ENCODE peak calls at places on chromosomes 6 and 20, in ten cellular contexts. I is fibroblast of lung, M is ovary, U is gastrocnemius medialis, K is MM.1S, B is RWPE1, Q is A673, J is breast epithelium, R is HCT116, F is kidney. V is an unnamed sample.

GRCh38 chr20:51631011-51631950 is 88.8 kb upstream of the NFATC2 start:
- DNase-seq in B (peak), R (peak), M (peak), Q (peak), J (no peak), F (peak), K (no peak), U (peak), I (peak), V (peak)

GRCh38 chr6:136889271-136890193 is 32.6 kb upstream of the SLC35D3 start:
- DNase-seq in K (no peak), Q (peak), I (no peak), F (no peak), U (no peak), B (no peak), R (no peak), J (no peak), M (no peak), V (no peak)

GRCh38 chr20:32792316-32792715 is 27.4 kb upstream of the MAPRE1 start:
- DNase-seq in R (no peak), B (no peak), U (no peak), Q (peak), K (no peak), I (no peak), M (no peak), J (no peak), F (no peak), V (no peak)

GRCh38 chr20:58478141-58478805 is 36.9 kb downstream of the APCDD1L start:
- DNase-seq in J (no peak), M (no peak), K (no peak), I (no peak), Q (no peak), B (no peak), U (no peak), R (no peak), F (no peak), V (peak)

GRCh38 chr6:166707045-166707444 is 80.0 kb upstream of the RPS6KA2 start:
- DNase-seq in J (no peak), K (no peak), M (no peak), R (no peak), F (no peak), U (peak), Q (no peak), I (peak), B (no peak), V (peak)

GRCh38 chr6:157769776-157770430 is 53.1 kb upstream of the SNX9 start:
- DNase-seq in K (no peak), R (no peak), U (no peak), Q (no peak), M (no peak), B (no peak), I (no peak), F (no peak), J (no peak), V (no peak)

GRCh38 chr6:153962548-153962947 is 76.5 kb upstream of the OPRM1 start:
- DNase-seq in Q (no peak), U (no peak), I (no peak), M (no peak), R (no peak), B (no peak), K (no peak), F (no peak), J (no peak), V (no peak)

GRCh38 chr6:3712827-3713226 is 38.7 kb downstream of the PXDC1 start:
- DNase-seq in I (no peak), K (no peak), M (no peak), F (no peak), Q (no peak), J (no peak), R (no peak), B (no peak), U (no peak), V (peak)

GRCh38 chr6:53056273-53056672 is 8.9 kb upstream of the FBXO9 start:
- DNase-seq in F (no peak), I (no peak), U (no peak), Q (no peak), J (no peak), M (no peak), K (no peak), R (no peak), B (no peak), V (no peak)

GRCh38 chr20:1987826-1988225 is 6.0 kb downstream of the PDYN start:
- DNase-seq in K (no peak), R (no peak), F (no peak), M (no peak), J (no peak), I (no peak), U (no peak), B (no peak), Q (no peak), V (no peak)

GRCh38 chr20:47576516-47577033 is 74.9 kb downstream of the NCOA3 start:
- DNase-seq in U (peak), Q (peak), F (peak), R (peak), M (peak), B (peak), I (peak), K (peak), J (no peak), V (peak)

GRCh38 chr6:129105793-129106192 is 222.9 kb downstream of the LAMA2 start:
- DNase-seq in M (no peak), U (no peak), Q (peak), I (no peak), R (no peak), F (no peak), B (no peak), K (no peak), J (no peak), V (no peak)

GRCh38 chr6:151494235-151494950 is 576 bp downstream of the CCDC170 start:
- DNase-seq in U (no peak), B (peak), F (peak), K (peak), M (peak), Q (peak), J (peak), I (peak), R (no peak), V (no peak)

GRCh38 chr20:4289875-4290274 is 274.5 kb upstream of the RNF24 start:
- DNase-seq in J (no peak), U (no peak), M (no peak), B (no peak), F (no peak), K (no peak), I (no peak), Q (no peak), R (peak), V (peak)
- TF ChIP-seq CTCF in J (no peak), U (no peak), M (no peak), B (no peak), F (no peak), K (peak), I (no peak), Q (peak), R (peak), V (peak)

DNA sequence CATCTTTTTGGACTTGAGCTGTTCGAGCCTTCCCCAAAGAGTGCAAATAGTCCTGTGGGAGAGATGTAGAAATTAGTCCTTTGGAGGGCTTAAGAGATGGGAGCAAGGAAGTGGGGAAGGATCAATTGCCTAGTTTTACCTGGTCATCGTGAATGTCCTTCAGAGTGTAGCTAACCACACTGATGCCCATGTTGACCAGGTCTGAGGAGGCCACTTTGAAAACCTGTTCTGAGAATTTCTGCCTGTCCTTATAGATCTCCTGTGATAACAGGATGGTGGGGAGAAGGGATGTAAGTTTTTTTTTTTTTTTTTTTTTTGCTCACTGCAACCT is 2.0 kb downstream of the FLOT1 start:
- DNase-seq in J (no peak), K (no peak), R (no peak), B (no peak), F (no peak), Q (no peak), M (no peak), I (no peak), U (no peak), V (no peak)
- H3K27ac ChIP-seq in J (peak), K (no peak), R (peak), B (peak), F (no peak), Q (no peak), M (peak), I (peak), U (no peak), V (no peak)

GRCh38 chr6:14283600-14284235 is 166.1 kb downstream of the CD83 start:
- DNase-seq in F (no peak), K (no peak), U (no peak), R (no peak), Q (peak), J (no peak), M (no peak), B (no peak), I (peak), V (peak)
- TF ChIP-seq CTCF in F (peak), K (no peak), U (no peak), R (peak), Q (peak), J (no peak), M (no peak), B (no peak), I (no peak), V (peak)

GRCh38 chr6:6595025-6595424 is 6.5 kb downstream of the LY86 start:
- DNase-seq in B (no peak), F (no peak), R (no peak), I (no peak), K (no peak), Q (no peak), J (no peak), M (no peak), U (no peak), V (no peak)

GRCh38 chr6:6590530-6590929 is 2.0 kb downstream of the LY86 start:
- DNase-seq in K (no peak), J (no peak), M (no peak), I (no peak), Q (no peak), U (no peak), F (no peak), R (no peak), B (no peak), V (no peak)

GRCh38 chr6:6593876-6594275 is 5.4 kb downstream of the LY86 start:
- DNase-seq in I (no peak), U (no peak), Q (no peak), J (no peak), R (no peak), M (no peak), F (no peak), K (no peak), B (no peak), V (no peak)

GRCh38 chr6:6591778-6592388 is 3.4 kb downstream of the LY86 start:
- DNase-seq in B (no peak), Q (no peak), F (no peak), I (no peak), K (no peak), R (no peak), J (no peak), U (peak), M (no peak), V (peak)

GRCh38 chr6:6592836-6593235 is 4.3 kb downstream of the LY86 start:
- DNase-seq in Q (no peak), R (no peak), M (no peak), K (no peak), J (no peak), B (no peak), I (no peak), F (no peak), U (no peak), V (no peak)
- H3K27ac ChIP-seq in Q (no peak), R (no peak), M (no peak), K (peak), J (no peak), B (no peak), I (no peak), F (peak), U (peak), V (no peak)

GRCh38 chr6:20879121-20879520 is 344.9 kb downstream of the CDKAL1 start:
- DNase-seq in B (no peak), I (no peak), F (no peak), J (no peak), R (no peak), Q (no peak), K (no peak), M (no peak), U (no peak), V (no peak)

GRCh38 chr6:20873425-20874190 is 339.4 kb downstream of the CDKAL1 start:
- DNase-seq in I (peak), M (no peak), R (no peak), J (no peak), Q (peak), U (no peak), K (no peak), F (no peak), B (no peak), V (peak)

GRCh38 chr6:20877008-20877937 is 343.0 kb downstream of the CDKAL1 start:
- DNase-seq in I (peak), M (peak), Q (peak), K (no peak), R (peak), U (peak), B (peak), F (peak), J (peak), V (no peak)

GRCh38 chr6:20876016-20876415 is 341.8 kb downstream of the CDKAL1 start:
- DNase-seq in K (no peak), F (no peak), I (peak), R (no peak), M (no peak), B (no peak), Q (peak), U (no peak), J (no peak), V (no peak)

DNA sequence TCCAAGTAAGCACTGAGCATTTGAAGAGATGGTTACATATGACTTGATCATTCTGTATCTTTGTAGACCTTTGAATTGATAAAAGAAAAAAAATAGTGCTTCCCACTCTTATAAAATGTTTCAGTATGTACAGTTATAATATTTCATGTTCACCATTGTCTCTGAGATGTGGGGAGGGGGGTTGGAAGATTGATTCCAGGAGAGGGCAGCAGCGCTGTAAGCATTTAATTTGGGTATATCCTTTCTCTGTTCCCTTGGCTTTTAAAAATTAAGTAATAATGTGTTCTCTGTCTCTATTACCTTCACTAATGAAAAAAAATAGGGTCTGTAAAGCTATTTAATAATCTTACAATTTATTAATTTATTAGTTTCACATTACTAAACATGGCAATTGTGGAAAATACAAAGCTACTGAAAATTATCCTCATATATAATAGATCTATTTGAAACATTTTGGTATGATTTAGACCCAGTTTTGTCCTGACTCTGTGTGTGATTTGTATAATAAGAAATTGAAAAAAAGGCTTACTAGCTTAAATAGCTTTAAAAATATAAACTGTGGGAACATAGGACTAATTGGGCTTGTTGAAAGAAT is 341.2 kb downstream of the CDKAL1 start:
- DNase-seq in F (no peak), Q (peak), B (peak), J (no peak), M (peak), K (no peak), I (peak), R (no peak), U (no peak), V (no peak)
- TF ChIP-seq CTCF in F (peak), Q (peak), B (peak), J (no peak), M (peak), K (peak), I (peak), R (peak), U (no peak), V (peak)

GRCh38 chr20:10741060-10741459 is 67.3 kb upstream of the JAG1 start:
- DNase-seq in B (no peak), R (no peak), Q (no peak), J (no peak), F (no peak), K (no peak), U (no peak), M (peak), I (peak), V (no peak)
- H3K27ac ChIP-seq in B (no peak), R (no peak), Q (no peak), J (no peak), F (no peak), K (no peak), U (no peak), M (no peak), I (no peak), V (no peak)

GRCh38 chr6:112282217-112282616 is 27.9 kb upstream of the LAMA4 start:
- DNase-seq in J (no peak), M (peak), U (no peak), K (no peak), R (no peak), B (peak), F (peak), I (peak), Q (peak), V (peak)
- TF ChIP-seq CTCF in J (no peak), M (peak), U (no peak), K (no peak), R (no peak), B (no peak), F (no peak), I (peak), Q (peak), V (peak)

GRCh38 chr6:32982084-32982701 is 13.8 kb downstream of the BRD2 start:
- DNase-seq in K (no peak), M (no peak), I (no peak), U (no peak), F (no peak), Q (peak), J (no peak), R (no peak), B (no peak), V (no peak)
- H3K27ac ChIP-seq in K (peak), M (no peak), I (no peak), U (peak), F (no peak), Q (peak), J (peak), R (no peak), B (no peak), V (peak)